ENCODE peak calls at places on chromosomes 5 and 9, in seven cellular contexts. One of them, this sample, is unnamed.
A peak's percentile ranks its signal among the peaks of the same experiment; 100 is the strongest.

GRCh38 chr9:34363619-34364351 is 12.9 kb downstream of the MYORG start:
- DNase-seq in amniotic stem cell: no peak
- DNase-seq in smooth muscle cell of the brain vasculature: no peak
- DNase-seq in breast epithelium: no peak
- DNase-seq in tibial nerve: no peak
- DNase-seq in RPMI7951: no peak
- DNase-seq in HCEC 1CT: no peak
- DNase-seq in this sample: peak; percentile 44

GRCh38 chr9:81074261-81074660 is 615.1 kb downstream of the TLE1 start:
- DNase-seq in HCEC 1CT: no peak
- DNase-seq in breast epithelium: no peak
- DNase-seq in tibial nerve: no peak
- DNase-seq in smooth muscle cell of the brain vasculature: no peak
- DNase-seq in RPMI7951: no peak
- DNase-seq in amniotic stem cell: no peak
- DNase-seq in this sample: no peak

GRCh38 chr9:133054966-133055365 is 6.8 kb upstream of the CEL start:
- DNase-seq in tibial nerve: no peak
- DNase-seq in breast epithelium: peak; percentile 78
- DNase-seq in HCEC 1CT: no peak
- DNase-seq in smooth muscle cell of the brain vasculature: peak; percentile 70
- DNase-seq in amniotic stem cell: peak; percentile 51
- DNase-seq in RPMI7951: no peak
- DNase-seq in this sample: no peak

GRCh38 chr5:171865431-171865830 is 79.8 kb downstream of the SMIM23 start:
- DNase-seq in amniotic stem cell: no peak
- DNase-seq in smooth muscle cell of the brain vasculature: no peak
- DNase-seq in HCEC 1CT: no peak
- DNase-seq in breast epithelium: no peak
- DNase-seq in tibial nerve: no peak
- DNase-seq in RPMI7951: no peak
- DNase-seq in this sample: no peak

GRCh38 chr5:98349251-98349989 is 424.0 kb upstream of the RGMB start:
- DNase-seq in tibial nerve: no peak
- DNase-seq in smooth muscle cell of the brain vasculature: no peak
- DNase-seq in RPMI7951: peak; percentile 34
- DNase-seq in HCEC 1CT: peak; percentile 91
- DNase-seq in breast epithelium: no peak
- DNase-seq in amniotic stem cell: peak; percentile 39
- DNase-seq in this sample: peak; percentile 50

GRCh38 chr9:136013116-136013515 is 51.9 kb upstream of the UBAC1 start:
- DNase-seq in RPMI7951: no peak
- DNase-seq in smooth muscle cell of the brain vasculature: no peak
- DNase-seq in breast epithelium: no peak
- DNase-seq in tibial nerve: no peak
- DNase-seq in amniotic stem cell: no peak
- DNase-seq in HCEC 1CT: no peak
- DNase-seq in this sample: no peak

GRCh38 chr5:158877124-158877581 is 222.6 kb downstream of the EBF1 start:
- DNase-seq in tibial nerve: no peak
- DNase-seq in breast epithelium: no peak
- DNase-seq in HCEC 1CT: no peak
- DNase-seq in amniotic stem cell: no peak
- DNase-seq in smooth muscle cell of the brain vasculature: peak; percentile 67
- DNase-seq in RPMI7951: no peak
- DNase-seq in this sample: peak; percentile 8

GRCh38 chr5:89277791-89278190 is 394.8 kb upstream of the MEF2C start:
- DNase-seq in breast epithelium: no peak
- DNase-seq in tibial nerve: no peak
- DNase-seq in smooth muscle cell of the brain vasculature: no peak
- DNase-seq in HCEC 1CT: peak; percentile 81
- DNase-seq in RPMI7951: peak; percentile 51
- DNase-seq in amniotic stem cell: no peak
- DNase-seq in this sample: no peak

GRCh38 chr9:129172816-129173215 is 5.2 kb downstream of the IER5L start:
- DNase-seq in smooth muscle cell of the brain vasculature: no peak
- DNase-seq in tibial nerve: no peak
- DNase-seq in RPMI7951: no peak
- DNase-seq in breast epithelium: no peak
- DNase-seq in HCEC 1CT: no peak
- DNase-seq in amniotic stem cell: no peak
- DNase-seq in this sample: no peak

GRCh38 chr5:77960305-77960704 is 184.2 kb upstream of the TBCA start:
- DNase-seq in smooth muscle cell of the brain vasculature: no peak
- DNase-seq in HCEC 1CT: no peak
- DNase-seq in breast epithelium: no peak
- DNase-seq in amniotic stem cell: no peak
- DNase-seq in tibial nerve: no peak
- DNase-seq in RPMI7951: peak; percentile 10
- DNase-seq in this sample: no peak

GRCh38 chr5:160155017-160155725 is 35.9 kb upstream of the PWWP2A start:
- DNase-seq in smooth muscle cell of the brain vasculature: no peak
- DNase-seq in HCEC 1CT: peak; percentile 19
- DNase-seq in tibial nerve: no peak
- DNase-seq in RPMI7951: peak; percentile 32
- DNase-seq in breast epithelium: no peak
- DNase-seq in amniotic stem cell: no peak
- DNase-seq in this sample: no peak

GRCh38 chr9:95494022-95494415 is 22.8 kb downstream of the PTCH1 start:
- DNase-seq in breast epithelium: no peak
- DNase-seq in HCEC 1CT: no peak
- DNase-seq in amniotic stem cell: no peak
- DNase-seq in smooth muscle cell of the brain vasculature: no peak
- DNase-seq in RPMI7951: no peak
- DNase-seq in tibial nerve: no peak
- DNase-seq in this sample: no peak

GRCh38 chr9:121735065-121735791 is 83.8 kb downstream of the DAB2IP start:
- DNase-seq in RPMI7951: no peak
- DNase-seq in tibial nerve: no peak
- DNase-seq in smooth muscle cell of the brain vasculature: peak; percentile 83
- DNase-seq in breast epithelium: no peak
- DNase-seq in amniotic stem cell: no peak
- DNase-seq in HCEC 1CT: peak; percentile 73
- DNase-seq in this sample: no peak

GRCh38 chr9:29212590-29213373 is 1639.5 kb upstream of the C9orf72 start:
- DNase-seq in tibial nerve: no peak
- DNase-seq in HCEC 1CT: no peak
- DNase-seq in smooth muscle cell of the brain vasculature: no peak
- DNase-seq in amniotic stem cell: no peak
- DNase-seq in RPMI7951: no peak
- DNase-seq in breast epithelium: no peak
- DNase-seq in this sample: no peak

GRCh38 chr5:127562252-127562651 is 44.8 kb downstream of the PRRC1 start:
- DNase-seq in smooth muscle cell of the brain vasculature: no peak
- DNase-seq in RPMI7951: peak; percentile 15
- DNase-seq in HCEC 1CT: peak; percentile 15
- DNase-seq in amniotic stem cell: no peak
- DNase-seq in breast epithelium: no peak
- DNase-seq in tibial nerve: no peak
- DNase-seq in this sample: peak; percentile 9